ENCODE peak calls at places on chromosomes 3 and 15, in six cellular contexts. B is adipocyte; M is stimulated activated CD8-positive, alpha-beta memory T cell treated with anti-CD3 and anti-CD28 coated beads, Interleukin-4, amount 100 ng/mL, for 48 hours; N is stimulated activated CD4-positive, alpha-beta T cell treated with anti-CD3 and anti-CD28 coated beads, Interleukin-15, amount 100 ng/mL, for 1 hour; S is GM23338; Y is activated CD8-positive, alpha-beta memory T cell treated with anti-CD3 and anti-CD28 coated beads for 24 hours. E is an unnamed sample.

GRCh38 chr3:181710581-181711255 is 1.0 kb upstream of the SOX2 start:
- DNase-seq in B (no peak), M (no peak), N (no peak), S (peak), Y (no peak), E (peak)

GRCh38 chr3:185750015-185750414 is 74.8 kb downstream of the IGF2BP2 start:
- DNase-seq in B (no peak), M (no peak), N (no peak), S (no peak), Y (no peak), E (peak)

GRCh38 chr3:125072310-125072709 is 16.5 kb upstream of the HEG1 start:
- DNase-seq in B (peak), M (no peak), N (no peak), S (no peak), Y (no peak), E (no peak)

GRCh38 chr3:194817592-194818325 is 132.1 kb downstream of the FAM43A start:
- DNase-seq in B (no peak), M (no peak), N (no peak), S (no peak), Y (no peak), E (no peak)

GRCh38 chr3:129312021-129312639 is 33.5 kb downstream of the HMCES start:
- DNase-seq in B (no peak), M (no peak), N (no peak), S (no peak), Y (peak), E (peak)

GRCh38 chr15:64930019-64930652 is 18.4 kb downstream of the ANKDD1A start:
- DNase-seq in B (no peak), M (no peak), N (no peak), S (no peak), Y (peak), E (no peak)

GRCh38 chr3:188310270-188310710 is 156.3 kb downstream of the LPP start:
- DNase-seq in B (peak), M (no peak), N (no peak), S (no peak), Y (no peak), E (no peak)

GRCh38 chr3:173411288-173412064 is 13.9 kb downstream of the NLGN1 start:
- DNase-seq in B (peak), M (no peak), N (no peak), S (peak), Y (no peak), E (no peak)

GRCh38 chr3:128170866-128171516 is 17.7 kb downstream of the EEFSEC start:
- DNase-seq in B (peak), M (no peak), N (no peak), S (peak), Y (no peak), E (peak)

GRCh38 chr3:127676456-127676855 is 3.7 kb downstream of the ABTB1 start:
- DNase-seq in B (no peak), M (no peak), N (no peak), S (no peak), Y (peak), E (peak)

GRCh38 chr3:155352900-155353490 is 59.5 kb upstream of the STRIT1 start:
- DNase-seq in B (peak), M (no peak), N (no peak), S (peak), Y (no peak), E (no peak)

GRCh38 chr15:81311834-81312459 is 12.0 kb downstream of the STARD5 start:
- DNase-seq in B (no peak), M (no peak), N (no peak), S (no peak), Y (no peak), E (no peak)

GRCh38 chr3:188442430-188442829 is 288.5 kb downstream of the LPP start:
- DNase-seq in B (no peak), M (no peak), N (no peak), S (no peak), Y (no peak), E (no peak)

GRCh38 chr3:66353530-66353929 is 132.7 kb downstream of the SLC25A26 start:
- DNase-seq in B (peak), M (no peak), N (no peak), S (no peak), Y (no peak), E (no peak)

GRCh38 chr15:76160426-76161152 is 100.8 kb downstream of the TMEM266 start:
- DNase-seq in B (no peak), M (no peak), N (no peak), S (no peak), Y (no peak), E (no peak)

GRCh38 chr3:183340222-183340621 is 87.2 kb downstream of the B3GNT5 start:
- DNase-seq in B (no peak), M (no peak), N (no peak), S (no peak), Y (no peak), E (no peak)

GRCh38 chr3:185397676-185398075 is 34.7 kb downstream of the MAP3K13 start:
- DNase-seq in B (no peak), M (no peak), N (no peak), S (no peak), Y (no peak), E (no peak)

GRCh38 chr15:80202641-80203360 is 49.2 kb downstream of the CTXND1 start:
- DNase-seq in B (no peak), M (no peak), N (no peak), S (no peak), Y (no peak), E (peak)

GRCh38 chr3:162390891-162391290 is 894.3 kb downstream of the OTOL1 start:
- DNase-seq in B (peak), M (no peak), N (no peak), S (no peak), Y (no peak), E (no peak)

GRCh38 chr3:14880486-14881179 is 61.9 kb downstream of the FGD5 start:
- DNase-seq in B (no peak), M (no peak), N (no peak), S (no peak), Y (no peak), E (no peak)

GRCh38 chr3:28836199-28836598 is 444.7 kb upstream of the RBMS3 start:
- DNase-seq in B (no peak), M (no peak), N (no peak), S (no peak), Y (no peak), E (no peak)

GRCh38 chr3:30614943-30615342 is 8.5 kb downstream of the TGFBR2 start:
- DNase-seq in B (no peak), M (no peak), N (no peak), S (no peak), Y (no peak), E (no peak)

GRCh38 chr3:122572940-122573412 is 4.5 kb upstream of the PARP15 start:
- DNase-seq in B (peak), M (peak), N (no peak), S (peak), Y (no peak), E (peak)

GRCh38 chr15:77414781-77415442 is 5.0 kb downstream of the PEAK1 start:
- DNase-seq in B (no peak), M (no peak), N (no peak), S (no peak), Y (no peak), E (no peak)

GRCh38 chr15:77487479-77487861 is 66.8 kb downstream of the HMG20A start:
- DNase-seq in B (no peak), M (no peak), N (no peak), S (no peak), Y (no peak), E (no peak)

GRCh38 chr3:126284258-126284904 is 72.8 kb downstream of the KLF15 start:
- DNase-seq in B (no peak), M (peak), N (no peak), S (no peak), Y (no peak), E (no peak)

GRCh38 chr3:69012111-69012835 is 1.2 kb downstream of the EOGT start:
- DNase-seq in B (peak), M (no peak), N (no peak), S (peak), Y (no peak), E (peak)

GRCh38 chr3:76760336-76760735 is 279.6 kb upstream of the ROBO2 start:
- DNase-seq in B (no peak), M (no peak), N (no peak), S (no peak), Y (no peak), E (no peak)

GRCh38 chr3:157572559-157573270 is 69.5 kb upstream of the VEPH1 start:
- DNase-seq in B (peak), M (no peak), N (no peak), S (peak), Y (no peak), E (peak)

GRCh38 chr3:59245879-59246501 is 196.2 kb upstream of the CFAP20DC start:
- DNase-seq in B (peak), M (no peak), N (no peak), S (no peak), Y (no peak), E (no peak)